ENCODE peak calls at places on chromosomes 11 and 22, in five cellular contexts. A is SK-N-SH, B is HCT116, C is HepG2, M is K562. Z is an unnamed sample.

GRCh38 chr22:41565403-41566054 is 4.7 kb downstream of the CSDC2 start:
- DNase-seq in A (no peak), B (peak), C (peak), M (peak), Z (no peak)

GRCh38 chr22:25383278-25383820 is 163.9 kb downstream of the CRYBB2 start:
- DNase-seq in A (no peak), B (no peak), C (no peak), M (no peak), Z (no peak)

GRCh38 chr11:65557280-65558001 is 718 bp downstream of the LTBP3 start:
- DNase-seq in A (peak), B (no peak), C (peak), M (no peak), Z (no peak)

GRCh38 chr11:134024420-134025085 is 44.3 kb upstream of the JAM3 start:
- DNase-seq in A (no peak), B (no peak), C (no peak), M (no peak), Z (no peak)

GRCh38 chr22:37777122-37777687 is 30.5 kb upstream of the GCAT start:
- DNase-seq in A (no peak), B (peak), C (peak), M (peak), Z (no peak)

GRCh38 chr11:27263046-27263445 is 100.0 kb downstream of the CCDC34 start:
- DNase-seq in A (no peak), B (no peak), C (no peak), M (no peak), Z (no peak)

GRCh38 chr11:103961010-103961409 is 75.4 kb upstream of the DDI1 start:
- DNase-seq in A (no peak), B (no peak), C (no peak), M (no peak), Z (no peak)

GRCh38 chr11:1307163-1307870 is 2.1 kb downstream of the TOLLIP start:
- DNase-seq in A (no peak), B (no peak), C (no peak), M (no peak), Z (no peak)

GRCh38 chr11:114172871-114173444 is 113.4 kb downstream of the ZBTB16 start:
- DNase-seq in A (no peak), B (no peak), C (no peak), M (no peak), Z (no peak)

GRCh38 chr11:19864141-19865120 is 151.8 kb downstream of the NAV2 start:
- DNase-seq in A (no peak), B (no peak), C (peak), M (no peak), Z (no peak)

GRCh38 chr11:65700377-65700776 is 11.7 kb upstream of the KAT5 start:
- DNase-seq in A (no peak), B (no peak), C (no peak), M (no peak), Z (no peak)

GRCh38 chr11:118621071-118621815 is 13.8 kb downstream of the PHLDB1 start:
- DNase-seq in A (peak), B (peak), C (peak), M (peak), Z (no peak)

GRCh38 chr22:20531404-20532181 is 24.2 kb downstream of the MED15 start:
- DNase-seq in A (peak), B (peak), C (peak), M (no peak), Z (no peak)

GRCh38 chr11:45933846-45934579 is 11.6 kb downstream of the LARGE2 start:
- DNase-seq in A (no peak), B (no peak), C (no peak), M (no peak), Z (no peak)

GRCh38 chr11:66317766-66318575 is 1.1 kb upstream of the CD248 start:
- DNase-seq in A (peak), B (no peak), C (peak), M (no peak), Z (no peak)

GRCh38 chr22:24553597-24554315 is 1.2 kb downstream of the GUCD1 start:
- DNase-seq in A (no peak), B (no peak), C (peak), M (no peak), Z (no peak)

GRCh38 chr11:124783002-124783401 is 17.2 kb downstream of the MSANTD2 start:
- DNase-seq in A (no peak), B (no peak), C (no peak), M (no peak), Z (no peak)

GRCh38 chr11:103907548-103908455 is 128.6 kb upstream of the DDI1 start:
- DNase-seq in A (no peak), B (no peak), C (no peak), M (no peak), Z (no peak)

GRCh38 chr11:12100886-12101285 is 9.5 kb upstream of the MICAL2 start:
- DNase-seq in A (no peak), B (no peak), C (no peak), M (no peak), Z (no peak)

GRCh38 chr11:10778217-10778970 is 27.3 kb downstream of the CTR9 start:
- DNase-seq in A (peak), B (no peak), C (no peak), M (no peak), Z (no peak)

DNA sequence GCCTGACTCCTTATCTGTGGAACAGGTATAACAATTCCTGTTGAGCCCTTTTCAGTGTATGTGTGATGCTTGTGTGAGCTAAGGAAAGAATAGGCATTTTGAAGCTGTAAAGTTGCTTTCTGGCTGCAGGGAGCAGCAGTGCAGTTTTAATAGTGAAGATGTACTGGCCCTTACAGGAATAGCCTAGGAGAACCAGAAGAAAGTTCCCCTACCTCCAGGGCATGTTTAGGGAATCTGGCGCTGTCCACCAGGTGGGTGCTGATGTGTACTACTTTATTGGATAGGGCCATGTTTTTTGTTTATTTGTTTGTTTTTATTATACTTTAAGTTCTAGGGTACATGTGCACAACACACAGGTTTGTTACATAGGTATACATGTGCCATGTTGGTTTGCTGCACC is 11.5 kb downstream of the BMAL1 start:
- DNase-seq in A (peak), B (no peak), C (no peak), M (no peak), Z (no peak)
- TF ChIP-seq CTCF in A (peak), B (no peak), C (no peak), M (no peak), Z (peak)

GRCh38 chr11:86923993-86924766 is 31.0 kb downstream of the FZD4 start:
- DNase-seq in A (no peak), B (no peak), C (peak), M (no peak), Z (no peak)
- TF ChIP-seq SIN3A in A (no peak), B (no peak), C (no peak), M (no peak), Z (no peak)

DNA sequence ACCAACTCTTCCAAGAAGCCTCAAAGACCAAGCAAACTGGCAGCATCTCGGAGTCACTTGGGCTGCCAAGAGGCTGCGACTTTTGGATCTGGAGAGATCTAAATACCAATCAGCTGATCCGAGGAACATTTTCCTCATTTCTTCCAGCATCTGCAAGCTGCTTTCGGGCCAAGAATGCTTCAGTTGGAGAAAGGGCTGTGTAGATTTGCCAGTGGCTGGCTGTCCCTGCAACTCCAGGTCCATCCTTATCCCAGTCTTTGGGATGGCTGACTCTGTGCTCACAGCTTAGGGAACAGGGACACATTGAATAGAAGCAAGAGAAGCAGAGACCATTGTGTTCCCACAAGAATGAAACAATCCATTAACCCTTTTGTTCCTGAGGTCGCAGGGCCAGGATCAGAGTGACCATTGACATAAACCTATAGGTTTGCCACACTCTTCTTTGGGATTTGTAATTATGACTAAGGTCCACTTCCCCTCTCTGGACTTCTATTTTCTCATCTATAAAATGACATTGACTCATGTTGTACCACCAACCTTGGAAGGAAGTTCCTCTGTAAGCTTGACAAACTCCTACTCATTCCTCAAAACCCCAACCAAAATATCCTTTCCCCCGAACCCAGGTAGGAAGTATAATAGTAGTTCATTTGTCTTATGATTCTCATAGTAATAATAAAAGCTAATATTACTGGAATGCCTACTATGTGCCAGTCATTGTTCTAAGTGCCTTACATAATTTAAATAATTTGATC is 340.8 kb downstream of the MN1 start:
- DNase-seq in A (no peak), B (no peak), C (no peak), M (no peak), Z (no peak)
- H3K4me3 ChIP-seq in A (no peak), B (no peak), C (no peak), M (no peak), Z (no peak)

GRCh38 chr11:67665537-67666302 is 8.7 kb downstream of the ALDH3B2 start:
- DNase-seq in A (peak), B (no peak), C (no peak), M (peak), Z (no peak)
- TF ChIP-seq CTCF in A (no peak), B (peak), C (peak), M (peak), Z (no peak)

GRCh38 chr11:116110356-116110755 is 606.1 kb upstream of the CADM1 start:
- DNase-seq in A (no peak), B (no peak), C (no peak), M (no peak), Z (no peak)
- TF ChIP-seq SIN3A in A (no peak), B (no peak), C (no peak), M (no peak), Z (no peak)

DNA sequence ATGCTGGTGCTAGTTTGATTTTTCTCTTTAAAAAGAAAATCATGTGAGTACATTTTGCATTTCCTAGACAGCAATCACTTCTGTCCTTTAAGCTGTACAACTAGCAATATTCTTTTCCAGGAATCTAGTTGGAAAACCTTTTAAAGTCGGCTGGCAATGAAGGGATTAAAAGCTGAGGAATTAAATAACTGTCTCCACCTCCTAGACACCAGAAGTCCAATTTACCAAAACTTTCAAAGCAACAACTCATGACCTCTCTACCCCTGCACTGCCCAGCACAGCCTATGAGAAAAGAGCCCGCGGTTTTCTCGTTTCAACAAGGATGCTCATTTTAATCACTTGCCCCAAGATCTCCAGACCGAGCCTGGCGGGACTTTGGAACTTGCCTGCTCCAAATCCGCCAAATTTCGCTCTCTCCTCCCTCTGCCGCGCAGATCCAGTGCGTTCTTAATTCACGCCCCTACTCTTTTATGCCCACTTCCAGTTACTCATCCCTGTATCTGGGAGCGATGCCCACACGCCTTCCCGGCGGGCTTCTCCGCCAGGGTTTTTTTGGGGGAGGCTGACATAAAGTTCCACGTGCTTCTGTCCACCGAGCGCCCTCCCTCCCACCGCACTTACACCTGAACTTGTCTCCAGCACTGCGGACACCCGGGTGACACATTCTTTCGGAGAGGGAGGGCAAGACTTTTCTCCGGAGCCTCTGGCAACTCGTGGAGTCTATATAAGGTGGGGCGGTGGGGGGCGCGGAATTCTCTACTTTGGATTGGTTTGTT is 2.5 kb downstream of the MPPED2 start:
- DNase-seq in A (peak), B (no peak), C (no peak), M (no peak), Z (no peak)
- H3K4me3 ChIP-seq in A (no peak), B (no peak), C (no peak), M (no peak), Z (no peak)

GRCh38 chr11:74683279-74683871 is 47.9 kb downstream of the CHRDL2 start:
- DNase-seq in A (peak), B (no peak), C (no peak), M (no peak), Z (no peak)
- TF ChIP-seq CTCF in A (peak), B (peak), C (no peak), M (no peak), Z (no peak)

DNA sequence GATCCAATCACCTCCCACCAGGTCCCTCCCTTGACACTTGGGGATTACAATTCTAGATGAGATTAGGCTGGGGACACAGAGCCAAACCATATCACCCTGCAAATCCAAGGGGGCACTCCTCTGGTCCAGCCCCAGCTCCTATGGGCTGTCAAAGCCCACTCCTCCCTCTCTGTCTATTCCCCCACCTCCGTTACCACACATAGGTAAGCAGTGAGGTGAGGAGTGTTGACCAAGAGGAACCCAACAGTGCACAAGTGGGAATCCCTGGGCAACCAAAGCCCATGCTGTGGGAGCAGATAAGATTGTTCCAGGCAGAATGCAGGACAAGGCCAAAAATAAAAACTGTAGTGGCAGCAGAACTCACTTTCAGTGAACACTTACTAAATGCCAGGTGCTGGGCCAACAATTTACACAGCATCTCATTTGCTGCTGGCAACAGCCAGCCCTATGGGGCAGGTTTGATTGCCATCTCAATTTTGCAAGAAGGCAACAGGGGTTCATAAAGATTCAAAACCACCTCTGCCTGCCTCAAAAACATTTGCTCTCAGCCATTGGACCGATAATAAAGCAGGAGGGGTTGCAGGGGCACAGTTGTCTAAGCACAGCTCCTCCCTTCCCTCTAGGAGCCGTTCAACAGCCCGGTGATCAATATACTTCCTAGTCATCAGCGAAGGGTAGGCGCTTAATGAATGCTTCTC is 8.9 kb downstream of the SDF2L1 start:
- DNase-seq in A (no peak), B (no peak), C (no peak), M (no peak), Z (no peak)
- TF ChIP-seq SIN3A in A (no peak), B (no peak), C (no peak), M (no peak), Z (no peak)

GRCh38 chr11:117203069-117203407 is 3.9 kb downstream of the TAGLN start:
- DNase-seq in A (no peak), B (no peak), C (no peak), M (no peak), Z (no peak)

GRCh38 chr11:117200813-117201515 is 1.8 kb downstream of the TAGLN start:
- DNase-seq in A (no peak), B (no peak), C (no peak), M (no peak), Z (no peak)

GRCh38 chr11:117202386-117203068 is 3.4 kb downstream of the TAGLN start:
- DNase-seq in A (no peak), B (no peak), C (no peak), M (no peak), Z (no peak)

GRCh38 chr11:117201516-117201866 is 2.3 kb downstream of the TAGLN start:
- DNase-seq in A (no peak), B (no peak), C (no peak), M (no peak), Z (no peak)

DNA sequence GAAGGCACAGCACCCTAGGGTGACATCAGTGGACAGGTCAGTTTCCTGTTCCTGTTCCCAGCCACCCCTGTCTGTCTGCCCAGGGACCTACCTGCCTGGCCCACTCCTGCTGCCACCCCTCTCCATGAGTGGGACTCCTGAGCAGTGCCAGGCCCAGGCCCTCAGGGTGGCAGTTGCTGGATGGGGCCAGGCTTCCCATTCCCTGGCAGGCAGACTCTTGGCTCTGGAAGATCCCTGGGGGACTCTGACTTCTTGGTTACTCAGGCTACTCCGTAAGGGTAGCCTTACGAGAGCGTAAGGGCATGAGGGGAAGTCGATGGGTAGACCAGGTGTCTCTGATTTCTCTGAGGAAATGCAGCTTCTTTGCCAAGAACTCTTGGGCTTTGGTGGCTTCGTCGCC is 2.7 kb downstream of the TAGLN start:
- DNase-seq in A (no peak), B (no peak), C (no peak), M (no peak), Z (no peak)
- H3K4me3 ChIP-seq in A (no peak), B (no peak), C (no peak), M (no peak), Z (no peak)

DNA sequence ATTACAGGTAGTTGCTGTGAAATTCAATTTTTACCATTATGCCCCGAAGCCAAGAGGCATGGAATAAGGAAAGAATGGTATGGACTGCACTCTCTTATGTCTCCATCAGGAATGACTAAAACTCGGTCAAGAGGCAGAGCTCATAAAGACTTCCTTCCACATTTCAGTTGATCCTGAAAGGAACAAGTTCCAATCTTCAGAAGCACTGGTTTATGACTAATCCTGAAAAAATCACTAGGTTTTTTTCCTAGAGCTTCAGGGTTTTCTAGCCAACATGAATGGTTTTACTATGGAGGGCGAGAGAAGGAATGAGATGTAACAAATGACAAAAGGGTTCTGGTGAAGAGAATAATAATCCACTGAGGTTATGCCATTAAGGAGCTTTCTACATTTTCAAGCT is 832.2 kb downstream of the NTM start:
- DNase-seq in A (no peak), B (no peak), C (no peak), M (no peak), Z (no peak)
- TF ChIP-seq CTCF in A (no peak), B (no peak), C (no peak), M (no peak), Z (no peak)

Z was measured in Panc1.